ENCODE peak calls at places on chromosome 7, in ten cellular contexts. One of them, this sample, is unnamed.

GRCh38 chr7:52017802-52018679 is 701.4 kb upstream of the COBL start:
- DNase-seq in mammary epithelial cell: no peak
- DNase-seq in GM23338: peak; percentile 92
- DNase-seq in K562: peak; percentile 35
- DNase-seq in ovary: no peak
- DNase-seq in BE2C: peak; percentile 66
- DNase-seq in pancreas: no peak
- DNase-seq in tibial nerve: no peak
- DNase-seq in heart right ventricle: no peak
- DNase-seq in SJSA1: no peak
- DNase-seq in this sample: no peak

GRCh38 chr7:78953090-78953489 is 500.4 kb downstream of the MAGI2 start:
- DNase-seq in heart right ventricle: no peak
- DNase-seq in SJSA1: no peak
- DNase-seq in BE2C: no peak
- DNase-seq in tibial nerve: no peak
- DNase-seq in mammary epithelial cell: no peak
- DNase-seq in pancreas: no peak
- DNase-seq in K562: no peak
- DNase-seq in GM23338: no peak
- DNase-seq in ovary: no peak
- DNase-seq in this sample: no peak

GRCh38 chr7:142807855-142808460 is 37.2 kb downstream of the PRSS2 start:
- DNase-seq in heart right ventricle: no peak
- DNase-seq in tibial nerve: no peak
- DNase-seq in pancreas: no peak
- DNase-seq in BE2C: no peak
- DNase-seq in K562: peak; percentile 38
- DNase-seq in GM23338: no peak
- DNase-seq in ovary: no peak
- DNase-seq in mammary epithelial cell: no peak
- DNase-seq in SJSA1: no peak
- DNase-seq in this sample: peak; percentile 63

GRCh38 chr7:35003679-35004278 is 33.5 kb downstream of the DPY19L1 start:
- DNase-seq in tibial nerve: no peak
- DNase-seq in heart right ventricle: peak; percentile 23
- DNase-seq in K562: peak; percentile 18
- DNase-seq in SJSA1: peak; percentile 86
- DNase-seq in mammary epithelial cell: peak; percentile 88
- DNase-seq in pancreas: no peak
- DNase-seq in BE2C: peak; percentile 83
- DNase-seq in GM23338: no peak
- DNase-seq in ovary: no peak
- DNase-seq in this sample: no peak

GRCh38 chr7:57772126-57772924 is 322.3 kb downstream of the ZNF716 start:
- DNase-seq in BE2C: no peak
- DNase-seq in heart right ventricle: no peak
- DNase-seq in tibial nerve: no peak
- DNase-seq in K562: no peak
- DNase-seq in pancreas: no peak
- DNase-seq in GM23338: no peak
- DNase-seq in SJSA1: no peak
- DNase-seq in mammary epithelial cell: no peak
- DNase-seq in ovary: no peak
- DNase-seq in this sample: no peak

GRCh38 chr7:143490719-143491306 is 13.1 kb downstream of the TAS2R41 start:
- DNase-seq in heart right ventricle: no peak
- DNase-seq in SJSA1: no peak
- DNase-seq in ovary: no peak
- DNase-seq in tibial nerve: no peak
- DNase-seq in BE2C: peak; percentile 47
- DNase-seq in K562: peak; percentile 41
- DNase-seq in mammary epithelial cell: no peak
- DNase-seq in GM23338: peak; percentile 66
- DNase-seq in pancreas: no peak
- DNase-seq in this sample: no peak

GRCh38 chr7:158646766-158647474 is 57.7 kb downstream of the NCAPG2 start:
- DNase-seq in K562: no peak
- DNase-seq in mammary epithelial cell: peak; percentile 8
- DNase-seq in pancreas: no peak
- DNase-seq in tibial nerve: no peak
- DNase-seq in GM23338: peak; percentile 74
- DNase-seq in SJSA1: no peak
- DNase-seq in ovary: no peak
- DNase-seq in BE2C: peak; percentile 47
- DNase-seq in heart right ventricle: no peak
- DNase-seq in this sample: no peak

GRCh38 chr7:24192701-24193100 is 91.3 kb upstream of the NPY start:
- DNase-seq in pancreas: no peak
- DNase-seq in BE2C: no peak
- DNase-seq in K562: no peak
- DNase-seq in ovary: no peak
- DNase-seq in heart right ventricle: no peak
- DNase-seq in mammary epithelial cell: no peak
- DNase-seq in GM23338: no peak
- DNase-seq in SJSA1: no peak
- DNase-seq in tibial nerve: no peak
- DNase-seq in this sample: no peak

GRCh38 chr7:116425647-116426209 is 73.8 kb upstream of the CAV2 start:
- DNase-seq in BE2C: no peak
- DNase-seq in ovary: no peak
- DNase-seq in heart right ventricle: no peak
- DNase-seq in tibial nerve: no peak
- DNase-seq in SJSA1: no peak
- DNase-seq in K562: no peak
- DNase-seq in pancreas: no peak
- DNase-seq in GM23338: no peak
- DNase-seq in mammary epithelial cell: no peak
- DNase-seq in this sample: no peak

GRCh38 chr7:135349746-135350145 is 116.1 kb downstream of the STRA8 start:
- DNase-seq in K562: no peak
- DNase-seq in BE2C: no peak
- DNase-seq in ovary: no peak
- DNase-seq in pancreas: no peak
- DNase-seq in heart right ventricle: no peak
- DNase-seq in SJSA1: no peak
- DNase-seq in mammary epithelial cell: no peak
- DNase-seq in GM23338: no peak
- DNase-seq in tibial nerve: no peak
- DNase-seq in this sample: no peak

GRCh38 chr7:131013716-131014115 is 279.7 kb upstream of the KLF14 start:
- DNase-seq in mammary epithelial cell: no peak
- DNase-seq in K562: no peak
- DNase-seq in SJSA1: no peak
- DNase-seq in ovary: no peak
- DNase-seq in tibial nerve: no peak
- DNase-seq in BE2C: no peak
- DNase-seq in pancreas: no peak
- DNase-seq in heart right ventricle: no peak
- DNase-seq in GM23338: no peak
- DNase-seq in this sample: no peak

GRCh38 chr7:131015131-131015954 is 281.3 kb upstream of the KLF14 start:
- DNase-seq in BE2C: no peak
- DNase-seq in tibial nerve: no peak
- DNase-seq in mammary epithelial cell: no peak
- DNase-seq in GM23338: no peak
- DNase-seq in heart right ventricle: no peak
- DNase-seq in SJSA1: peak; percentile 81
- DNase-seq in pancreas: no peak
- DNase-seq in K562: no peak
- DNase-seq in ovary: no peak
- DNase-seq in this sample: no peak

GRCh38 chr7:131019351-131019750 is 285.3 kb upstream of the KLF14 start:
- DNase-seq in ovary: no peak
- DNase-seq in GM23338: no peak
- DNase-seq in K562: no peak
- DNase-seq in pancreas: no peak
- DNase-seq in tibial nerve: no peak
- DNase-seq in heart right ventricle: no peak
- DNase-seq in SJSA1: no peak
- DNase-seq in mammary epithelial cell: no peak
- DNase-seq in BE2C: no peak
- DNase-seq in this sample: no peak

GRCh38 chr7:131012477-131013031 is 278.5 kb upstream of the KLF14 start:
- DNase-seq in ovary: no peak
- DNase-seq in GM23338: no peak
- DNase-seq in K562: peak; percentile 58
- DNase-seq in mammary epithelial cell: no peak
- DNase-seq in SJSA1: no peak
- DNase-seq in tibial nerve: no peak
- DNase-seq in pancreas: no peak
- DNase-seq in heart right ventricle: no peak
- DNase-seq in BE2C: no peak
- DNase-seq in this sample: no peak

GRCh38 chr7:131016230-131016629 is 282.2 kb upstream of the KLF14 start:
- DNase-seq in GM23338: no peak
- DNase-seq in tibial nerve: no peak
- DNase-seq in BE2C: no peak
- DNase-seq in mammary epithelial cell: peak; percentile 65
- DNase-seq in K562: no peak
- DNase-seq in SJSA1: no peak
- DNase-seq in ovary: no peak
- DNase-seq in pancreas: no peak
- DNase-seq in heart right ventricle: no peak
- DNase-seq in this sample: no peak
- H3K4me1 ChIP-seq in GM23338: peaks cover 14% of the 10 kb centered on the region
- H3K4me1 ChIP-seq in tibial nerve: peaks cover 5% of the 10 kb centered on the region
- H3K4me1 ChIP-seq in BE2C: peaks cover 5% of the 10 kb centered on the region
- H3K4me1 ChIP-seq in mammary epithelial cell: peaks cover 38% of the 10 kb centered on the region
- H3K4me1 ChIP-seq in K562: peaks cover 13% of the 10 kb centered on the region
- H3K4me1 ChIP-seq in SJSA1: peaks cover 28% of the 10 kb centered on the region
- H3K4me1 ChIP-seq in ovary: peaks cover 43% of the 10 kb centered on the region
- H3K4me1 ChIP-seq in pancreas: peaks cover 30% of the 10 kb centered on the region
- H3K4me1 ChIP-seq in heart right ventricle: peaks cover 97% of the 10 kb centered on the region
- H3K4me1 ChIP-seq in this sample: peaks cover 97% of the 10 kb centered on the region

GRCh38 chr7:77409005-77409738 is 7.0 kb downstream of the GSAP start:
- DNase-seq in SJSA1: no peak
- DNase-seq in GM23338: no peak
- DNase-seq in BE2C: no peak
- DNase-seq in K562: no peak
- DNase-seq in heart right ventricle: no peak
- DNase-seq in ovary: no peak
- DNase-seq in tibial nerve: no peak
- DNase-seq in mammary epithelial cell: peak; percentile 74
- DNase-seq in pancreas: no peak
- DNase-seq in this sample: no peak
- H3K4me1 ChIP-seq in SJSA1: peaks cover 23% of the 10 kb centered on the region
- H3K4me1 ChIP-seq in GM23338: peaks cover 18% of the 10 kb centered on the region
- H3K4me1 ChIP-seq in BE2C: no peaks in the 10 kb centered on the region
- H3K4me1 ChIP-seq in K562: no peaks in the 10 kb centered on the region
- H3K4me1 ChIP-seq in heart right ventricle: no peaks in the 10 kb centered on the region
- H3K4me1 ChIP-seq in ovary: no peaks in the 10 kb centered on the region
- H3K4me1 ChIP-seq in tibial nerve: no peaks in the 10 kb centered on the region
- H3K4me1 ChIP-seq in mammary epithelial cell: peaks cover 25% of the 10 kb centered on the region
- H3K4me1 ChIP-seq in pancreas: peaks cover 25% of the 10 kb centered on the region
- H3K4me1 ChIP-seq in this sample: peaks cover 5% of the 10 kb centered on the region

GRCh38 chr7:101166909-101167644 is 1.7 kb upstream of the VGF start:
- DNase-seq in ovary: no peak
- DNase-seq in GM23338: peak; percentile 98
- DNase-seq in heart right ventricle: no peak
- DNase-seq in K562: no peak
- DNase-seq in SJSA1: no peak
- DNase-seq in BE2C: peak; percentile 74
- DNase-seq in pancreas: no peak
- DNase-seq in mammary epithelial cell: no peak
- DNase-seq in tibial nerve: no peak
- DNase-seq in this sample: no peak

GRCh38 chr7:101166603-101166908 is 1.2 kb upstream of the VGF start:
- DNase-seq in pancreas: no peak
- DNase-seq in GM23338: no peak
- DNase-seq in K562: no peak
- DNase-seq in tibial nerve: no peak
- DNase-seq in BE2C: no peak
- DNase-seq in mammary epithelial cell: no peak
- DNase-seq in SJSA1: no peak
- DNase-seq in ovary: no peak
- DNase-seq in heart right ventricle: no peak
- DNase-seq in this sample: no peak

GRCh38 chr7:101167645-101168411 is 2.5 kb upstream of the VGF start:
- DNase-seq in K562: no peak
- DNase-seq in mammary epithelial cell: no peak
- DNase-seq in SJSA1: no peak
- DNase-seq in heart right ventricle: no peak
- DNase-seq in GM23338: no peak
- DNase-seq in ovary: no peak
- DNase-seq in pancreas: no peak
- DNase-seq in tibial nerve: no peak
- DNase-seq in BE2C: no peak
- DNase-seq in this sample: no peak

GRCh38 chr7:101165075-101165957 is at the start of gene VGF:
- DNase-seq in BE2C: peak; percentile 98
- DNase-seq in pancreas: peak; percentile 99
- DNase-seq in heart right ventricle: peak; percentile 91
- DNase-seq in ovary: peak; percentile 92
- DNase-seq in K562: peak; percentile 97
- DNase-seq in SJSA1: peak; percentile 92
- DNase-seq in GM23338: peak; percentile 97
- DNase-seq in mammary epithelial cell: peak; percentile 91
- DNase-seq in tibial nerve: peak; percentile 78
- DNase-seq in this sample: peak; percentile 89

DNA sequence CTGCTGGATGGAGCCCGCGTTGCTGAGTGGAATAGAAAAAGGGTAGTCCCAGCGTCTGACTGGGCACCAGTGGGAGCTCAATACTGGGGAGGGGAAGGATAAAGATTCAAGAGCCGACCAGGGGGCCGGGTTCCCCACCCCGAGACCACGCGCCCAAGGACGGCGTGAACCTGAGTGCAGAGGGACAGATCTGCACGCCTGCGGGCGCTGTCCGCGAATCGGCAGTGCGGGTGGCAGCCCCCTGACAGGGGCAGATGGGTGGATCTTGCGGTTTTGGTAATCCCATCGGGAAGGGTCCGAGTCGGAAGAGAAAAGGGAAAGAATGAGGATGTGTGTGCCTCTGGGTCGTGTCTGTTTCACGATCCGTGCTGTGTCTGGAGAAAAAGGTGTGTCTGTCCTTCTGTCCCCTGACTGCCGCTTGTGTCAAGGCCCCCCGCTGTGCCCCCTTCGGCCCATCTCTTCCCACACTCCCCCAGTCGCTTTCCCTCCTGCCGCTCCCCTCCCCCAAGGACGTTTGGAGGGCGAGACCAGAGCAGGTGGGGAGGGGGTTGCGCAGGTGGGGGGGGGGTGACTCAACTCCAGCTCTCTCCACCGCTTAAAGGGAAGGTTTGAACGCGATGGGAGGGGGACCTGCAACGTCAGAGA is 711 bp upstream of the VGF start:
- DNase-seq in mammary epithelial cell: no peak
- DNase-seq in BE2C: no peak
- DNase-seq in SJSA1: no peak
- DNase-seq in pancreas: no peak
- DNase-seq in GM23338: peak; percentile 75
- DNase-seq in tibial nerve: no peak
- DNase-seq in heart right ventricle: no peak
- DNase-seq in ovary: no peak
- DNase-seq in K562: no peak
- DNase-seq in this sample: no peak
- H3K4me1 ChIP-seq in mammary epithelial cell: peaks cover 48% of the 10 kb centered on the region
- H3K4me1 ChIP-seq in BE2C: peaks cover 16% of the 10 kb centered on the region
- H3K4me1 ChIP-seq in SJSA1: peaks cover 47% of the 10 kb centered on the region
- H3K4me1 ChIP-seq in pancreas: peaks cover 20% of the 10 kb centered on the region
- H3K4me1 ChIP-seq in GM23338: peaks cover 67% of the 10 kb centered on the region
- H3K4me1 ChIP-seq in tibial nerve: no peaks in the 10 kb centered on the region
- H3K4me1 ChIP-seq in heart right ventricle: peaks cover 47% of the 10 kb centered on the region
- H3K4me1 ChIP-seq in ovary: peaks cover 15% of the 10 kb centered on the region
- H3K4me1 ChIP-seq in K562: peaks cover 65% of the 10 kb centered on the region
- H3K4me1 ChIP-seq in this sample: peaks cover 61% of the 10 kb centered on the region

GRCh38 chr7:2761131-2761624 is 73.2 kb downstream of the AMZ1 start:
- DNase-seq in tibial nerve: no peak
- DNase-seq in SJSA1: no peak
- DNase-seq in pancreas: no peak
- DNase-seq in ovary: no peak
- DNase-seq in K562: no peak
- DNase-seq in mammary epithelial cell: no peak
- DNase-seq in heart right ventricle: no peak
- DNase-seq in GM23338: no peak
- DNase-seq in BE2C: no peak
- DNase-seq in this sample: no peak
- H3K4me1 ChIP-seq in tibial nerve: no peaks in the 10 kb centered on the region
- H3K4me1 ChIP-seq in SJSA1: peaks cover 60% of the 10 kb centered on the region
- H3K4me1 ChIP-seq in pancreas: peaks cover 11% of the 10 kb centered on the region
- H3K4me1 ChIP-seq in ovary: peaks cover 48% of the 10 kb centered on the region
- H3K4me1 ChIP-seq in K562: peaks cover 57% of the 10 kb centered on the region
- H3K4me1 ChIP-seq in mammary epithelial cell: peaks cover 43% of the 10 kb centered on the region
- H3K4me1 ChIP-seq in heart right ventricle: peaks cover 76% of the 10 kb centered on the region
- H3K4me1 ChIP-seq in GM23338: peaks cover 14% of the 10 kb centered on the region
- H3K4me1 ChIP-seq in BE2C: peaks cover 31% of the 10 kb centered on the region
- H3K4me1 ChIP-seq in this sample: peaks cover 24% of the 10 kb centered on the region